ENCODE peak calls at places on chromosome 5, in six cellular contexts. U is CD4-positive, alpha-beta memory T cell; E is MV-4-11; F is T-helper 2 cell; T is HS-5; G is iPS DF 19.7. R is an unnamed sample.

GRCh38 chr5:12840972-12841371 is 936.7 kb upstream of the CTNND2 start:
- DNase-seq in U (no peak), E (no peak), F (no peak), T (no peak), G (no peak), R (no peak)

GRCh38 chr5:138792181-138792808 is 39.1 kb downstream of the CTNNA1 start:
- DNase-seq in U (peak), E (no peak), F (no peak), T (no peak), G (no peak), R (no peak)

GRCh38 chr5:98309785-98310566 is 463.5 kb upstream of the RGMB start:
- DNase-seq in U (no peak), E (peak), F (peak), T (peak), G (peak), R (peak)

GRCh38 chr5:94776167-94776566 is 157.7 kb downstream of the SLF1 start:
- DNase-seq in U (no peak), E (no peak), F (no peak), T (peak), G (no peak), R (no peak)

GRCh38 chr5:170791325-170791954 is 7.9 kb downstream of the GABRP start:
- DNase-seq in U (no peak), E (peak), F (no peak), T (peak), G (peak), R (no peak)

GRCh38 chr5:51159164-51159563 is 224.1 kb upstream of the ISL1 start:
- DNase-seq in U (no peak), E (no peak), F (no peak), T (no peak), G (peak), R (no peak)

GRCh38 chr5:37893414-37894134 is 53.7 kb upstream of the GDNF start:
- DNase-seq in U (no peak), E (no peak), F (no peak), T (no peak), G (no peak), R (no peak)

GRCh38 chr5:74492230-74492629 is 148.3 kb downstream of the ENC1 start:
- DNase-seq in U (no peak), E (no peak), F (no peak), T (no peak), G (no peak), R (no peak)

R was measured in keratinocyte.